ENCODE peak calls at places on chromosome 14, in four cellular contexts. One of them, this sample, is unnamed.

GRCh38 chr14:100155049-100155621 is 4.3 kb downstream of the DEGS2 start:
- DNase-seq in globus pallidus: no peak
- DNase-seq in amygdala: peak; percentile 14
- DNase-seq in activated CD4-positive, alpha-beta T cell treated with anti-CD3 and anti-CD28 coated beads, Interleukin-2, amount 50 U/mL, for 1 hour: peak; percentile 19
- DNase-seq in this sample: no peak

GRCh38 chr14:35927727-35928126 is 101.6 kb downstream of the BRMS1L start:
- DNase-seq in globus pallidus: no peak
- DNase-seq in amygdala: no peak
- DNase-seq in activated CD4-positive, alpha-beta T cell treated with anti-CD3 and anti-CD28 coated beads, Interleukin-2, amount 50 U/mL, for 1 hour: no peak
- DNase-seq in this sample: no peak

GRCh38 chr14:43651896-43652295 is 855.2 kb downstream of the FSCB start:
- DNase-seq in activated CD4-positive, alpha-beta T cell treated with anti-CD3 and anti-CD28 coated beads, Interleukin-2, amount 50 U/mL, for 1 hour: no peak
- DNase-seq in amygdala: no peak
- DNase-seq in globus pallidus: no peak
- DNase-seq in this sample: no peak

GRCh38 chr14:56150645-56151345 is 32.6 kb downstream of the PELI2 start:
- DNase-seq in activated CD4-positive, alpha-beta T cell treated with anti-CD3 and anti-CD28 coated beads, Interleukin-2, amount 50 U/mL, for 1 hour: no peak
- DNase-seq in globus pallidus: no peak
- DNase-seq in amygdala: no peak
- DNase-seq in this sample: no peak

GRCh38 chr14:52961060-52961639 is 10.3 kb upstream of the FERMT2 start:
- DNase-seq in amygdala: no peak
- DNase-seq in activated CD4-positive, alpha-beta T cell treated with anti-CD3 and anti-CD28 coated beads, Interleukin-2, amount 50 U/mL, for 1 hour: peak; percentile 46
- DNase-seq in globus pallidus: peak; percentile 68
- DNase-seq in this sample: no peak

GRCh38 chr14:100904307-100905019 is 941 bp upstream of the RTL1 start:
- DNase-seq in activated CD4-positive, alpha-beta T cell treated with anti-CD3 and anti-CD28 coated beads, Interleukin-2, amount 50 U/mL, for 1 hour: no peak
- DNase-seq in globus pallidus: no peak
- DNase-seq in amygdala: no peak
- DNase-seq in this sample: no peak

GRCh38 chr14:67385120-67385519 is 25.0 kb downstream of the EIF2S1 start:
- DNase-seq in globus pallidus: no peak
- DNase-seq in activated CD4-positive, alpha-beta T cell treated with anti-CD3 and anti-CD28 coated beads, Interleukin-2, amount 50 U/mL, for 1 hour: no peak
- DNase-seq in amygdala: no peak
- DNase-seq in this sample: no peak

GRCh38 chr14:72948481-72949138 is 22.3 kb downstream of the DCAF4 start:
- DNase-seq in activated CD4-positive, alpha-beta T cell treated with anti-CD3 and anti-CD28 coated beads, Interleukin-2, amount 50 U/mL, for 1 hour: peak; percentile 63
- DNase-seq in globus pallidus: peak; percentile 53
- DNase-seq in amygdala: peak; percentile 27
- DNase-seq in this sample: peak; percentile 35

GRCh38 chr14:99910337-99911268 is 117.4 kb downstream of the EML1 start:
- DNase-seq in globus pallidus: no peak
- DNase-seq in activated CD4-positive, alpha-beta T cell treated with anti-CD3 and anti-CD28 coated beads, Interleukin-2, amount 50 U/mL, for 1 hour: no peak
- DNase-seq in amygdala: no peak
- DNase-seq in this sample: no peak

GRCh38 chr14:21997300-21997699 is 323.7 kb upstream of the OR4E1 start:
- DNase-seq in activated CD4-positive, alpha-beta T cell treated with anti-CD3 and anti-CD28 coated beads, Interleukin-2, amount 50 U/mL, for 1 hour: no peak
- DNase-seq in globus pallidus: peak; percentile 11
- DNase-seq in amygdala: no peak
- DNase-seq in this sample: no peak

GRCh38 chr14:62592877-62593276 is 452.4 kb downstream of the KCNH5 start:
- DNase-seq in activated CD4-positive, alpha-beta T cell treated with anti-CD3 and anti-CD28 coated beads, Interleukin-2, amount 50 U/mL, for 1 hour: no peak
- DNase-seq in globus pallidus: no peak
- DNase-seq in amygdala: no peak
- DNase-seq in this sample: no peak

GRCh38 chr14:37045340-37046061 is 126.9 kb downstream of the SLC25A21 start:
- DNase-seq in activated CD4-positive, alpha-beta T cell treated with anti-CD3 and anti-CD28 coated beads, Interleukin-2, amount 50 U/mL, for 1 hour: no peak
- DNase-seq in amygdala: no peak
- DNase-seq in globus pallidus: no peak
- DNase-seq in this sample: no peak

GRCh38 chr14:61750708-61751474 is 11.3 kb upstream of the SNAPC1 start:
- DNase-seq in activated CD4-positive, alpha-beta T cell treated with anti-CD3 and anti-CD28 coated beads, Interleukin-2, amount 50 U/mL, for 1 hour: peak; percentile 69
- DNase-seq in globus pallidus: peak; percentile 66
- DNase-seq in amygdala: peak; percentile 45
- DNase-seq in this sample: peak; percentile 54

GRCh38 chr14:95157987-95158712 is 821 bp upstream of the DICER1 start:
- DNase-seq in amygdala: no peak
- DNase-seq in activated CD4-positive, alpha-beta T cell treated with anti-CD3 and anti-CD28 coated beads, Interleukin-2, amount 50 U/mL, for 1 hour: peak; percentile 28
- DNase-seq in globus pallidus: no peak
- DNase-seq in this sample: no peak

GRCh38 chr14:68340262-68340661 is 452.6 kb downstream of the ZFP36L1 start:
- DNase-seq in amygdala: no peak
- DNase-seq in activated CD4-positive, alpha-beta T cell treated with anti-CD3 and anti-CD28 coated beads, Interleukin-2, amount 50 U/mL, for 1 hour: no peak
- DNase-seq in globus pallidus: no peak
- DNase-seq in this sample: no peak

GRCh38 chr14:80425686-80426085 is 214.4 kb upstream of the DIO2 start:
- DNase-seq in amygdala: no peak
- DNase-seq in activated CD4-positive, alpha-beta T cell treated with anti-CD3 and anti-CD28 coated beads, Interleukin-2, amount 50 U/mL, for 1 hour: no peak
- DNase-seq in globus pallidus: no peak
- DNase-seq in this sample: no peak

GRCh38 chr14:76138758-76139723 is 12.7 kb upstream of the GPATCH2L start:
- DNase-seq in activated CD4-positive, alpha-beta T cell treated with anti-CD3 and anti-CD28 coated beads, Interleukin-2, amount 50 U/mL, for 1 hour: no peak
- DNase-seq in amygdala: no peak
- DNase-seq in globus pallidus: no peak
- DNase-seq in this sample: no peak

GRCh38 chr14:36952702-36953101 is 219.7 kb downstream of the SLC25A21 start:
- DNase-seq in activated CD4-positive, alpha-beta T cell treated with anti-CD3 and anti-CD28 coated beads, Interleukin-2, amount 50 U/mL, for 1 hour: no peak
- DNase-seq in amygdala: no peak
- DNase-seq in globus pallidus: no peak
- DNase-seq in this sample: no peak

GRCh38 chr14:68337279-68337678 is 455.6 kb downstream of the ZFP36L1 start:
- DNase-seq in activated CD4-positive, alpha-beta T cell treated with anti-CD3 and anti-CD28 coated beads, Interleukin-2, amount 50 U/mL, for 1 hour: no peak
- DNase-seq in amygdala: no peak
- DNase-seq in globus pallidus: peak; percentile 46
- DNase-seq in this sample: no peak

GRCh38 chr14:61190341-61190740 is 90.8 kb downstream of the TMEM30B start:
- DNase-seq in amygdala: no peak
- DNase-seq in activated CD4-positive, alpha-beta T cell treated with anti-CD3 and anti-CD28 coated beads, Interleukin-2, amount 50 U/mL, for 1 hour: no peak
- DNase-seq in globus pallidus: no peak
- DNase-seq in this sample: no peak